ENCODE peak calls at places on chromosomes 4 and X, in nine cellular contexts. I, Z, B, C, Q, T, O, U and X are unnamed samples.

GRCh38 chr4:90951037-90951436 is 823.8 kb downstream of the CCSER1 start:
- DNase-seq in I (no peak), Z (no peak), B (no peak), C (no peak), Q (no peak), T (no peak), O (no peak), U (no peak), X (no peak)

GRCh38 chr4:92305148-92305877 is 1.5 kb downstream of the GRID2 start:
- DNase-seq in I (no peak), Z (no peak), B (no peak), C (no peak), Q (no peak), T (no peak), O (peak; percentile 38), U (peak; percentile 82), X (no peak)

GRCh38 chr4:71333960-71334951 is 4.6 kb upstream of the SLC4A4 start:
- DNase-seq in I (no peak), Z (no peak), B (no peak), C (no peak), Q (no peak), T (no peak), O (no peak), U (no peak), X (no peak)

GRCh38 chr4:173189117-173189693 is 20.6 kb downstream of the GALNT7 start:
- DNase-seq in I (no peak), Z (no peak), B (no peak), C (no peak), Q (no peak), T (no peak), O (no peak), U (no peak), X (no peak)

GRCh38 chr4:167218022-167218608 is 16.2 kb downstream of the SPOCK3 start:
- DNase-seq in I (no peak), Z (no peak), B (no peak), C (no peak), Q (no peak), T (no peak), O (no peak), U (no peak), X (no peak)

GRCh38 chr4:68476191-68476590 is 28.9 kb downstream of the TMPRSS11E start:
- DNase-seq in I (no peak), Z (no peak), B (no peak), C (no peak), Q (no peak), T (no peak), O (no peak), U (no peak), X (no peak)

GRCh38 chr4:183823394-183823793 is 81.7 kb upstream of the STOX2 start:
- DNase-seq in I (no peak), Z (no peak), B (no peak), C (no peak), Q (no peak), T (no peak), O (no peak), U (no peak), X (peak; percentile 36)

GRCh38 chrX:156004256-156004655 is 6.8 kb downstream of the IL9R start:
- DNase-seq in I (no peak), Z (no peak), B (no peak), C (no peak), Q (no peak), T (no peak), O (no peak), U (no peak), X (no peak)

GRCh38 chr4:65241257-65241997 is 428.9 kb downstream of the EPHA5 start:
- DNase-seq in I (no peak), Z (no peak), B (no peak), C (no peak), Q (no peak), T (no peak), O (no peak), U (no peak), X (no peak)

GRCh38 chrX:68748030-68748429 is 80.8 kb upstream of the EFNB1 start:
- DNase-seq in I (no peak), Z (no peak), B (no peak), C (no peak), Q (no peak), T (no peak), O (no peak), U (no peak), X (no peak)

GRCh38 chr4:5963611-5964010 is 54.6 kb downstream of the C4orf50 start:
- DNase-seq in I (no peak), Z (no peak), B (no peak), C (no peak), Q (no peak), T (no peak), O (no peak), U (no peak), X (no peak)

GRCh38 chrX:73127700-73128241 is 48.5 kb upstream of the PABPC1L2A start:
- DNase-seq in I (no peak), Z (no peak), B (peak; percentile 0), C (peak; percentile 0), Q (no peak), T (no peak), O (no peak), U (peak; percentile 8), X (no peak)

GRCh38 chr4:86910820-86911684 is 18.8 kb upstream of the C4orf36 start:
- DNase-seq in I (no peak), Z (no peak), B (no peak), C (no peak), Q (no peak), T (no peak), O (no peak), U (no peak), X (no peak)

GRCh38 chr4:27084685-27085356 is 224.2 kb downstream of the STIM2 start:
- DNase-seq in I (no peak), Z (no peak), B (no peak), C (no peak), Q (no peak), T (no peak), O (no peak), U (peak; percentile 49), X (no peak)

GRCh38 chrX:43676960-43677582 is 21.0 kb downstream of the MAOA start:
- DNase-seq in I (no peak), Z (no peak), B (no peak), C (no peak), Q (no peak), T (no peak), O (peak; percentile 37), U (peak; percentile 35), X (no peak)

GRCh38 chrX:125378205-125378604 is 58.5 kb downstream of the TEX13C start:
- DNase-seq in I (no peak), Z (no peak), B (no peak), C (no peak), Q (no peak), T (no peak), O (no peak), U (no peak), X (no peak)

GRCh38 chr4:36138221-36138620 is 106.1 kb downstream of the ARAP2 start:
- DNase-seq in I (no peak), Z (no peak), B (no peak), C (no peak), Q (no peak), T (no peak), O (no peak), U (no peak), X (no peak)

GRCh38 chrX:73400136-73400748 is 46.6 kb upstream of the CDX4 start:
- DNase-seq in I (no peak), Z (no peak), B (no peak), C (no peak), Q (no peak), T (no peak), O (no peak), U (no peak), X (no peak)

GRCh38 chrX:68139791-68140190 is 293.5 kb downstream of the OPHN1 start:
- DNase-seq in I (no peak), Z (no peak), B (no peak), C (no peak), Q (no peak), T (no peak), O (no peak), U (no peak), X (no peak)

GRCh38 chr4:165440415-165440882 is 61.6 kb downstream of the CPE start:
- DNase-seq in I (peak; percentile 57), Z (no peak), B (no peak), C (no peak), Q (no peak), T (peak; percentile 15), O (no peak), U (no peak), X (no peak)

GRCh38 chr4:81465668-81466357 is 5.9 kb downstream of the RASGEF1B start:
- DNase-seq in I (no peak), Z (no peak), B (no peak), C (no peak), Q (no peak), T (no peak), O (no peak), U (no peak), X (no peak)

GRCh38 chr4:39559641-39560040 is 32.4 kb upstream of the UGDH start:
- DNase-seq in I (no peak), Z (no peak), B (no peak), C (no peak), Q (no peak), T (no peak), O (no peak), U (no peak), X (no peak)